ENCODE peak calls at places on chromosomes 7 and 10, in six cellular contexts. L is transverse colon, G is tibial artery, U is body of pancreas, Z is right lobe of liver, M is heart right ventricle. T is an unnamed sample.
A peak's percentile ranks its signal among the peaks of the same experiment; 100 is the strongest.

GRCh38 chr7:13908667-13909382 is 80.6 kb downstream of the ETV1 start:
- DNase-seq in L (no peak), G (no peak), U (no peak), Z (no peak), M (no peak), T (no peak)

GRCh38 chr7:87876759-87877234 is 504 bp downstream of the DBF4 start:
- DNase-seq in L (peak; percentile 73), G (peak; percentile 57), U (peak; percentile 66), Z (peak; percentile 82), M (peak; percentile 48), T (peak; percentile 83)

GRCh38 chr10:99467236-99467999 is 37.0 kb upstream of the GOT1 start:
- DNase-seq in L (no peak), G (no peak), U (no peak), Z (no peak), M (no peak), T (no peak)

GRCh38 chr10:5480162-5480931 is 19.0 kb downstream of the CALML5 start:
- DNase-seq in L (no peak), G (no peak), U (no peak), Z (no peak), M (no peak), T (no peak)

GRCh38 chr10:101258179-101258885 is 29.1 kb upstream of the LBX1 start:
- DNase-seq in L (no peak), G (no peak), U (no peak), Z (no peak), M (no peak), T (no peak)

GRCh38 chr7:127678330-127678729 is 26.3 kb downstream of the SND1 start:
- DNase-seq in L (no peak), G (no peak), U (no peak), Z (no peak), M (no peak), T (no peak)

GRCh38 chr7:50953820-50954219 is 171.1 kb upstream of the GRB10 start:
- DNase-seq in L (no peak), G (no peak), U (no peak), Z (no peak), M (no peak), T (no peak)

GRCh38 chr10:59692113-59692512 is 17.5 kb downstream of the SLC16A9 start:
- DNase-seq in L (peak; percentile 23), G (no peak), U (no peak), Z (no peak), M (no peak), T (no peak)

GRCh38 chr7:27252935-27253333 is 10.3 kb downstream of the EVX1 start:
- DNase-seq in L (no peak), G (no peak), U (no peak), Z (no peak), M (no peak), T (no peak)

GRCh38 chr7:41476117-41476803 is 226.6 kb downstream of the INHBA start:
- DNase-seq in L (no peak), G (no peak), U (no peak), Z (no peak), M (no peak), T (no peak)

GRCh38 chr7:143906895-143907294 is 4.9 kb upstream of the TCAF1 start:
- DNase-seq in L (no peak), G (no peak), U (no peak), Z (peak; percentile 66), M (no peak), T (no peak)

GRCh38 chr7:27636326-27637006 is 26.2 kb downstream of the HIBADH start:
- DNase-seq in L (no peak), G (no peak), U (no peak), Z (no peak), M (no peak), T (no peak)

GRCh38 chr10:110634527-110635209 is 9.5 kb upstream of the RBM20 start:
- DNase-seq in L (peak; percentile 70), G (no peak), U (peak; percentile 52), Z (no peak), M (peak; percentile 75), T (no peak)

GRCh38 chr7:17552373-17552772 is 253.9 kb downstream of the AHR start:
- DNase-seq in L (no peak), G (no peak), U (no peak), Z (no peak), M (no peak), T (no peak)

GRCh38 chr10:3955493-3955892 is 170.5 kb upstream of the KLF6 start:
- DNase-seq in L (no peak), G (no peak), U (no peak), Z (no peak), M (no peak), T (no peak)

GRCh38 chr7:156895024-156895780 is 2.2 kb upstream of the LMBR1 start:
- DNase-seq in L (no peak), G (peak; percentile 51), U (no peak), Z (no peak), M (no peak), T (no peak)

GRCh38 chr10:131747251-131747650 is 153.6 kb upstream of the PPP2R2D start:
- DNase-seq in L (no peak), G (no peak), U (no peak), Z (peak; percentile 27), M (no peak), T (no peak)

GRCh38 chr10:6607187-6607586 is 27.1 kb upstream of the PRKCQ start:
- DNase-seq in L (no peak), G (no peak), U (no peak), Z (no peak), M (no peak), T (no peak)

GRCh38 chr10:79393924-79394610 is 46.8 kb downstream of the PPIF start:
- DNase-seq in L (peak; percentile 5), G (peak; percentile 19), U (no peak), Z (peak; percentile 69), M (peak; percentile 8), T (peak; percentile 48)

GRCh38 chr7:150739045-150739432 is 1.8 kb downstream of the GIMAP5 start:
- DNase-seq in L (no peak), G (no peak), U (no peak), Z (no peak), M (no peak), T (no peak)

GRCh38 chr7:91852263-91852741 is 28.2 kb downstream of the MTERF1 start:
- DNase-seq in L (no peak), G (no peak), U (no peak), Z (no peak), M (no peak), T (no peak)

GRCh38 chr10:99733366-99733765 is 1.3 kb downstream of the CUTC start:
- DNase-seq in L (no peak), G (no peak), U (no peak), Z (no peak), M (no peak), T (no peak)

GRCh38 chr7:150941983-150942590 is 36.0 kb downstream of the KCNH2 start:
- DNase-seq in L (peak; percentile 70), G (no peak), U (peak; percentile 10), Z (peak; percentile 42), M (peak; percentile 73), T (peak; percentile 64)

DNA sequence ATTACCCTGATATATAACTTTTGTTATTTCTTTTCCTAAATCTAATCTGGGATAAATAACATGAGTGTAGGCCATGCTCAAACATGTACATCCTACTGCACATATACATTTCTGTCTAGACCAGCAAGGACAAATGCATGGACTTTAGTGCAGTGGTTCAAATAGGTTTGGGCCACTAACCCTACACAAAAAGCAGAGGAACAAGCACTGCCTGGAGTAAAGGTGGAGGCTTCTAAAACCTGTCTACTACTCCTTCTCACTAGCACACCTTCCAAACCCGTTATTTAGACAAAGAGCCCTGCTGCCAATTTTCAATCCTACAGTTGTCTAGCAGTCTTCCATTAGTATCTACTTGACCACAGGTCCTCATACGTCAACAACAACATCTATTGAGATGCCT is 34.8 kb downstream of the SGCE start:
- DNase-seq in L (no peak), G (no peak), U (no peak), Z (no peak), M (no peak), T (no peak)
- H3K27ac ChIP-seq in L (peak overlapping the region; percentile 27), G (peak overlapping the region; percentile 45), U (no peak overlapping the region), Z (no peak overlapping the region), M (peak overlapping the region; percentile 28), T (no peak overlapping the region)

GRCh38 chr7:756231-756927 is 29.3 kb upstream of the PRKAR1B start:
- DNase-seq in L (no peak), G (no peak), U (no peak), Z (peak; percentile 27), M (no peak), T (peak; percentile 58)

GRCh38 chr7:750111-750905 is 23.2 kb upstream of the PRKAR1B start:
- DNase-seq in L (no peak), G (no peak), U (no peak), Z (peak; percentile 30), M (no peak), T (peak; percentile 46)

GRCh38 chr7:751826-752225 is 24.7 kb upstream of the PRKAR1B start:
- DNase-seq in L (no peak), G (no peak), U (no peak), Z (peak; percentile 20), M (no peak), T (peak; percentile 20)

GRCh38 chr7:754531-755420 is 27.7 kb upstream of the PRKAR1B start:
- DNase-seq in L (no peak), G (no peak), U (no peak), Z (peak; percentile 46), M (no peak), T (peak; percentile 58)

DNA sequence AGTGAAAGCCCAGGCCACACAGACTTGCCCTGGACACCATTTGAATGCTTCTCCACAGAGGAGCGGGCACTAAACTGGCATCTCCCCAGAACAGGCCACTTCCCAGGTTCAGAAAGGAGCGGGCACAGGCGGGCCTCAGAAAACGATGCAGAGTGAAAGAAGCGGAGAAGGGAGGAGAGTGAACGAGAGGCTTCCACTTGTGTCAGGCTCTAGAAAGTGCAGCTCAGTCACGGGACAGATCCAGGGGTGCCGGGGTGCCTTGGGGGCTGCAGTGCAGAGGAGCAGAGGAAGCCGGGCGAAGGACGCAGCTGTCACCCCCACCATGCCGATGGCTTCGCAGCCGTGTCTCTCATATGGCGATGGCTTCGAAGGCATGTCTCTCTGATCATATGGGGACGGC is 26.1 kb upstream of the PRKAR1B start:
- DNase-seq in L (no peak), G (no peak), U (no peak), Z (peak; percentile 40), M (no peak), T (peak; percentile 35)
- H3K36me3 ChIP-seq in L (no peaks in the 10 kb centered on the region), G (peaks cover 48% of the 10 kb centered on the region), U (no peaks in the 10 kb centered on the region), Z (no peaks in the 10 kb centered on the region), M (peaks cover 20% of the 10 kb centered on the region), T (peaks cover 33% of the 10 kb centered on the region)

GRCh38 chr10:102409604-102410426 is 8.8 kb downstream of the PSD start:
- DNase-seq in L (no peak), G (no peak), U (no peak), Z (no peak), M (no peak), T (no peak)
- H3K4me1 ChIP-seq in L (peaks cover 19% of the 10 kb centered on the region), G (peaks cover 11% of the 10 kb centered on the region), U (peaks cover 20% of the 10 kb centered on the region), Z (no peaks in the 10 kb centered on the region), M (peaks cover 3% of the 10 kb centered on the region), T (peaks cover 15% of the 10 kb centered on the region)

DNA sequence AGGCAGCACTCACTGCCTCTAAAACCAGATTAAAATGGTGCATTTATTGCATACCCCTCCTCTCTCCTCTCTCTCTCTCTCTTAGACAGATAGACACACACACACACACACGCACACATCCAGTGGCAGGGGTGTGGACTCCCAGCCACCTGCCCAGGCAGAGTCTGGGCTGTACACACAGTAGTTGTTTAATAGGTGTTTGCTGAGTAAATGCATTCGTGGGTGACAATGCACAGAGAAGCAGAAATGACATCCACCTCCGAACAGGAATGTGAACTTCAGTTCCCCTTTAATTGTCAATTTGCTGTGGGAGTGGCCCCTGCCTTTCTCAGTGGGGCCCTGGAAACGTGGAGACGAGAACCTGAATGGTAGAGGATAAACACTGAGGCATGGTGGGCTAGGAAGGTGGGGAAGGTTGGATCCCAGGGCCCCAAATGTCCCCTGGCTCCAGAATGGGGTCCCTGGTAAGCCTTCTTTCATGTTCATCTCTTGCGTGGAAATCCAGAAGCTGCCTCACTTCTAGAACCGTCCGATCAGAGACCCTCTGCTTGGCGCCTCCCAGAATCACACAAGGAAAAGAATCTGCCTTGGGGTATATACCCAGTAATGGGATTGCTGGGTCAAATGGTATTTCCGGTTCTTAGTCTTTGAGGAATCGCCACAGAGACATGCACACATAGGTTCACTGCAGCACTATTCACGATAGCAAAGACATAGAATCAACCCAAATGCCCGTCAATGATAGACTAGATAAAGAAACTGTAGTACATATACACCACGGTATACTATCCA is 58.5 kb upstream of the ECHDC3 start:
- DNase-seq in L (peak; percentile 28), G (no peak), U (no peak), Z (no peak), M (no peak), T (no peak)
- H3K27ac ChIP-seq in L (peak overlapping the region; percentile 78), G (no peak overlapping the region), U (no peak overlapping the region), Z (no peak overlapping the region), M (no peak overlapping the region), T (no peak overlapping the region)

T was measured in upper lobe of right lung.